ENCODE peak calls at places on chromosomes 11 and 22, in five cellular contexts. One of them, this sample, is unnamed.

GRCh38 chr22:37951305-37951704 is 2.1 kb downstream of the C22orf23 start:
- DNase-seq in GM06990: no peak
- DNase-seq in AG04450: no peak
- DNase-seq in GM12864: no peak
- DNase-seq in heart left ventricle: no peak
- DNase-seq in this sample: no peak

GRCh38 chr11:65616575-65617001 is 1.0 kb downstream of the PCNX3 start:
- DNase-seq in GM06990: no peak
- DNase-seq in AG04450: no peak
- DNase-seq in GM12864: no peak
- DNase-seq in heart left ventricle: no peak
- DNase-seq in this sample: no peak

GRCh38 chr11:62012451-62013265 is 45.2 kb upstream of the FTH1 start:
- DNase-seq in GM06990: no peak
- DNase-seq in AG04450: no peak
- DNase-seq in GM12864: no peak
- DNase-seq in heart left ventricle: no peak
- DNase-seq in this sample: no peak

GRCh38 chr22:19336133-19337075 is 44.9 kb upstream of the CLTCL1 start:
- DNase-seq in GM06990: no peak
- DNase-seq in AG04450: no peak
- DNase-seq in GM12864: no peak
- DNase-seq in heart left ventricle: no peak
- DNase-seq in this sample: no peak

GRCh38 chr22:19941365-19942070 is at the start of the genes COMT and TXNRD2:
- DNase-seq in GM06990: peak
- DNase-seq in AG04450: no peak
- DNase-seq in GM12864: no peak
- DNase-seq in heart left ventricle: peak
- DNase-seq in this sample: peak

GRCh38 chr22:48749555-48750227 is 1078.0 kb downstream of the BRD1 start:
- DNase-seq in GM06990: no peak
- DNase-seq in AG04450: no peak
- DNase-seq in GM12864: no peak
- DNase-seq in heart left ventricle: no peak
- DNase-seq in this sample: peak

GRCh38 chr11:3882671-3883070 is 27.2 kb downstream of the STIM1 start:
- DNase-seq in GM06990: no peak
- DNase-seq in AG04450: no peak
- DNase-seq in GM12864: no peak
- DNase-seq in heart left ventricle: no peak
- DNase-seq in this sample: no peak

GRCh38 chr11:65380460-65381126 is 1.9 kb downstream of the SLC25A45 start:
- DNase-seq in GM06990: no peak
- DNase-seq in AG04450: no peak
- DNase-seq in GM12864: no peak
- DNase-seq in heart left ventricle: no peak
- DNase-seq in this sample: no peak

GRCh38 chr11:124864176-124864891 is 898 bp upstream of the ROBO3 start:
- DNase-seq in GM06990: no peak
- DNase-seq in AG04450: no peak
- DNase-seq in GM12864: no peak
- DNase-seq in heart left ventricle: no peak
- DNase-seq in this sample: no peak

DNA sequence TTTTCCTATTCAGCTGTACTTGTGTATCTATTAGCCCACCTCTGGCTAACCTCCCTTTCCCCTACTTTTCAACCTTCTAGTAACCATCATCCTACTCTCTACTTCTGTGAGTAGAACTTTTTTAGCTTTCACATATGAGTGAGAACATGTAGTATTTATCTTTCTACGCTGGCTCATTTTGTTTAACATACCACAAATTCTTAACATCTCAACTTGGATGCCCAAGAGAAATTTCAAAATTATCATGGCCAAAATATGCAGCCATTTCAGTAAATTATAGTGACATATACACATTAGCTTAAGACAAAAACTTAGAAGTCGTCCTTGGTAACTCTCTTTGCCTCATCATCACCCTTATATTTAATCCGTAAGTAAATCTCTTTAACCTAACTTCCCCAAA is 34.7 kb downstream of the LUZP2 start:
- DNase-seq in GM06990: no peak
- DNase-seq in AG04450: no peak
- DNase-seq in GM12864: no peak
- DNase-seq in heart left ventricle: no peak
- DNase-seq in this sample: no peak
- TF ChIP-seq CTCF in GM06990: no peak
- TF ChIP-seq CTCF in AG04450: no peak
- TF ChIP-seq CTCF in GM12864: no peak
- TF ChIP-seq CTCF in heart left ventricle: no peak
- TF ChIP-seq CTCF in this sample: no peak

GRCh38 chr11:95459268-95460040 is 228.5 kb upstream of the SESN3 start:
- DNase-seq in GM06990: no peak
- DNase-seq in AG04450: no peak
- DNase-seq in GM12864: no peak
- DNase-seq in heart left ventricle: no peak
- DNase-seq in this sample: no peak

GRCh38 chr11:95461348-95461747 is 230.3 kb upstream of the SESN3 start:
- DNase-seq in GM06990: no peak
- DNase-seq in AG04450: no peak
- DNase-seq in GM12864: no peak
- DNase-seq in heart left ventricle: no peak
- DNase-seq in this sample: no peak

GRCh38 chr11:95453616-95454118 is 222.7 kb upstream of the SESN3 start:
- DNase-seq in GM06990: no peak
- DNase-seq in AG04450: no peak
- DNase-seq in GM12864: no peak
- DNase-seq in heart left ventricle: peak
- DNase-seq in this sample: no peak

GRCh38 chr11:95455228-95455627 is 224.2 kb upstream of the SESN3 start:
- DNase-seq in GM06990: no peak
- DNase-seq in AG04450: no peak
- DNase-seq in GM12864: no peak
- DNase-seq in heart left ventricle: no peak
- DNase-seq in this sample: no peak

DNA sequence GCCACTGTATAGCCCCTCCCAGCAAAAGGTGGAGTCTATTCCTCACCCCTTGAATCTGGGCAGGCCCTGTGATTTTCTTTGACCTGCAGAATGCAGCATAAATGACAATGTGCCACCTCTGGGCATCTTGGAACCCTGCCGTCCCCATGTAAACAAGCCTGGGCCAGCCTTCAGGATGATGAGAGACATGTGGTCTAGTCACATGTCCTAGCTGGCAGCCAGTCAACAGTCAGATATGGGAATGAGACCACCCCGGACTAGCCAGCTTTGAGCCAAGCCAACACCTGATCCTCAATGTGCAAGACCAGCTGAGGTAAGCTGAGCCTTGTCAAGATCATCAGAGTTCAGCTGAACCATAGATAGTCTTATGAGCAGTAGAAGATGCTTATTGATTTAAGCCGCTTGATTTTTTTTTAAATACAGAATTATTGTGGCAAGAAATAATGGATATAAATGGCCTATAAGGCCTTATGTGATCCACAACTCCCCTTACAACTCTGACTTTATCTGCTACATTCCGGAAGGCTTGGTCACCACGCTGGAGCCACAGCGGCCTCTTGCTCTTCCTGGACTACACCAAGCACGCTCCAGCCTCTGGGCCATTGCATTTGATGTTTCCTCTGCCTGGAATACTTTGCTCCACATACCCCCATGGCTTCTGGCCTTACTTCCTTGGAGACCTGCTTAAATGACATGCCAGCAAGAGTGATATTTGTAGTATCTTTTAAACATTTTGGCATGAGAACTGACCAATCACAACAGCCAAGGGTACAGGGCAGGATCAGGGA is 225.9 kb upstream of the SESN3 start:
- DNase-seq in GM06990: no peak
- DNase-seq in AG04450: no peak
- DNase-seq in GM12864: no peak
- DNase-seq in heart left ventricle: no peak
- DNase-seq in this sample: no peak
- TF ChIP-seq CTCF in GM06990: no peak
- TF ChIP-seq CTCF in AG04450: no peak
- TF ChIP-seq CTCF in GM12864: no peak
- TF ChIP-seq CTCF in heart left ventricle: no peak
- TF ChIP-seq CTCF in this sample: no peak

GRCh38 chr22:50604623-50605348 is 4.2 kb downstream of the MAPK8IP2 start:
- DNase-seq in GM06990: no peak
- DNase-seq in AG04450: no peak
- DNase-seq in GM12864: no peak
- DNase-seq in heart left ventricle: no peak
- DNase-seq in this sample: no peak

GRCh38 chr22:50606561-50607365 is 6.2 kb downstream of the MAPK8IP2 start:
- DNase-seq in GM06990: no peak
- DNase-seq in AG04450: no peak
- DNase-seq in GM12864: no peak
- DNase-seq in heart left ventricle: no peak
- DNase-seq in this sample: peak

GRCh38 chr22:50607366-50608020 is 6.9 kb downstream of the MAPK8IP2 start:
- DNase-seq in GM06990: no peak
- DNase-seq in AG04450: no peak
- DNase-seq in GM12864: no peak
- DNase-seq in heart left ventricle: no peak
- DNase-seq in this sample: peak

GRCh38 chr22:50605349-50606074 is 4.9 kb downstream of the MAPK8IP2 start:
- DNase-seq in GM06990: no peak
- DNase-seq in AG04450: no peak
- DNase-seq in GM12864: no peak
- DNase-seq in heart left ventricle: no peak
- DNase-seq in this sample: no peak

DNA sequence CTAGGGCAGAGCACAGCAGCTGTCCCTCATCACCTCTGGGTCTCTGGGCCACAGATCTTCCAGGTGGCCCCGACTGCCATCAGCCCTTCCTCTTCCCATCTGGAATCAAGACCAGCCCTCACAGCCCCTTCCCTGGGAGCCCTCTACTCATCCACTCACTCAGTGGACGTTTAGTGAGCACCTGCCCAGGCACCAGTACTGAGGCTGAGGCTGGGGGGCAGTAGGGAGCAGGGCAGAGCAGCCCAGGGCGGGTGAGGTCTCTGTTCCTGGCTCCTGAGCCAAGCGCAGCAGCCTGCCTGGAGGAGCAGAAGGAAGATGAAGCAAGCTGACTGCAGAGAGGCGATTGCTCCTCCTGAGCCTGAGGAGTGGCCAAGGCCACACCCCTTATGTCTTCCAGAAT is 5.5 kb downstream of the MAPK8IP2 start:
- DNase-seq in GM06990: no peak
- DNase-seq in AG04450: no peak
- DNase-seq in GM12864: no peak
- DNase-seq in heart left ventricle: no peak
- DNase-seq in this sample: peak
- TF ChIP-seq CTCF in GM06990: peak
- TF ChIP-seq CTCF in AG04450: peak
- TF ChIP-seq CTCF in GM12864: peak
- TF ChIP-seq CTCF in heart left ventricle: peak
- TF ChIP-seq CTCF in this sample: peak

DNA sequence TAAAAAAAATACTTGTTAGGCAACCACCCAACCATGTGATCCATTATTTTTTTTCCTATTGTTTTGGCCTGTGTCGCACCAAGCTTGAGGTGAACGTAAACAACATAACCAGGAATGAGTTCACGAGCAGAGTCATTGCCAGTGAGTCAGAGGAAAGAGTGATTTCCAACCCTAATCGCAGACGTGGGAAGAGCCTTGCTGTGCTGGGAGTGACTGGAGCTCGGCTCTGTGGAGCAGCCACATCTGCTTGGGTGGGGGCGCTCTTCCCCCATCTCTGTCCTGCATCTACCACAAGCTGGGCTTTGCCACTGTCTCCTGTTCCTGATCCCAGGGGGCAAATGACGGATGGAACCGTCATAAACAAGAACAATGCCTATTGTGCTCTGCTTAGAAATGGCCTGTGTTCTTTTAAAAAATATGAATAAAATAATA is 210.0 kb downstream of the KIRREL3 start:
- DNase-seq in GM06990: no peak
- DNase-seq in AG04450: peak
- DNase-seq in GM12864: no peak
- DNase-seq in heart left ventricle: no peak
- DNase-seq in this sample: no peak
- TF ChIP-seq CTCF in GM06990: no peak
- TF ChIP-seq CTCF in AG04450: peak
- TF ChIP-seq CTCF in GM12864: no peak
- TF ChIP-seq CTCF in heart left ventricle: no peak
- TF ChIP-seq CTCF in this sample: no peak

This sample was measured in chondrocyte.